ENCODE peak calls at places on chromosomes 6 and 20, in ten cellular contexts. V is colonic mucosa, C is fibroblast of pulmonary artery, T is AG04450, A is WTC11, F is AG10803, M is GM20000, B is bronchial epithelial cell, D is IMR-90, E is progenitor cell of endocrine pancreas. L is an unnamed sample.

GRCh38 chr6:16562498-16562897 is 198.8 kb downstream of the ATXN1 start:
- DNase-seq in F (no peak), T (no peak), D (peak), B (no peak), M (no peak), A (no peak), V (no peak), E (no peak), C (peak), L (no peak)

GRCh38 chr20:59802471-59803221 is 130.8 kb downstream of the SYCP2 start:
- DNase-seq in C (no peak), D (no peak), E (no peak), M (no peak), T (no peak), V (peak), A (no peak), F (no peak), B (no peak), L (no peak)

GRCh38 chr6:105177521-105177920 is 2.3 kb downstream of the POPDC3 start:
- DNase-seq in D (no peak), E (no peak), M (no peak), F (no peak), V (no peak), B (no peak), T (no peak), C (no peak), A (no peak), L (no peak)

GRCh38 chr20:23086056-23086551 is at the start of gene CD93:
- DNase-seq in E (no peak), F (no peak), V (no peak), A (no peak), M (peak), D (peak), T (no peak), C (peak), B (no peak), L (no peak)

GRCh38 chr6:40714576-40715500 is 127.7 kb upstream of the LRFN2 start:
- DNase-seq in D (no peak), B (peak), T (no peak), C (no peak), A (no peak), V (peak), M (no peak), E (no peak), F (no peak), L (no peak)

GRCh38 chr6:129567374-129567773 is 142.6 kb downstream of the ARHGAP18 start:
- DNase-seq in F (peak), E (no peak), T (no peak), D (no peak), B (peak), M (peak), V (peak), A (peak), C (peak), L (no peak)

GRCh38 chr6:24931296-24931695 is 4.5 kb downstream of the RIPOR2 start:
- DNase-seq in A (no peak), C (peak), V (no peak), E (no peak), T (no peak), F (peak), B (no peak), M (no peak), D (peak), L (no peak)

GRCh38 chr6:39377530-39377929 is 55.0 kb upstream of the KCNK16 start:
- DNase-seq in F (peak), V (peak), A (peak), E (peak), C (peak), B (peak), D (peak), T (no peak), M (peak), L (peak)

GRCh38 chr20:19021406-19022117 is 190.9 kb upstream of the SLC24A3 start:
- DNase-seq in V (no peak), F (no peak), E (no peak), T (no peak), M (no peak), C (no peak), D (no peak), A (no peak), B (no peak), L (no peak)

GRCh38 chr6:144673807-144674206 is 388.7 kb downstream of the UTRN start:
- DNase-seq in B (no peak), M (no peak), V (no peak), D (no peak), F (no peak), C (no peak), T (no peak), E (no peak), A (no peak), L (no peak)

GRCh38 chr6:134512946-134513345 is 195.0 kb upstream of the SGK1 start:
- DNase-seq in T (no peak), V (no peak), D (peak), B (no peak), F (peak), E (no peak), M (no peak), C (peak), A (no peak), L (no peak)

GRCh38 chr6:76578746-76579145 is 506.3 kb upstream of the IMPG1 start:
- DNase-seq in B (no peak), C (no peak), M (no peak), D (no peak), V (no peak), E (no peak), A (no peak), F (no peak), T (no peak), L (no peak)

GRCh38 chr6:108274546-108274945 is 13.7 kb upstream of the SNX3 start:
- DNase-seq in T (no peak), E (no peak), C (no peak), D (no peak), V (no peak), A (no peak), F (no peak), B (no peak), M (no peak), L (no peak)

GRCh38 chr6:118326712-118327111 is 221.4 kb upstream of the PLN start:
- DNase-seq in C (no peak), F (no peak), T (no peak), B (no peak), E (no peak), M (no peak), D (no peak), A (no peak), V (no peak), L (no peak)

GRCh38 chr6:170175644-170176620 is 114.9 kb downstream of the DLL1 start:
- DNase-seq in M (no peak), B (no peak), V (peak), F (no peak), D (no peak), A (no peak), T (no peak), E (no peak), C (no peak), L (no peak)

GRCh38 chr20:46438156-46438750 is 31.8 kb upstream of the ELMO2 start:
- DNase-seq in A (no peak), C (peak), V (no peak), T (no peak), F (peak), B (peak), D (peak), M (peak), E (no peak), L (peak)

GRCh38 chr6:156590482-156590881 is 186.7 kb upstream of the ARID1B start:
- DNase-seq in F (no peak), V (no peak), E (no peak), T (no peak), M (no peak), C (no peak), A (no peak), D (no peak), B (no peak), L (no peak)

GRCh38 chr6:70314240-70314639 is 11.4 kb upstream of the COL9A1 start:
- DNase-seq in T (no peak), A (no peak), C (peak), V (no peak), B (no peak), F (no peak), M (no peak), E (no peak), D (no peak), L (no peak)

GRCh38 chr6:12060780-12061619 is 48.9 kb downstream of the HIVEP1 start:
- DNase-seq in B (peak), F (no peak), C (peak), D (peak), V (peak), M (peak), E (no peak), T (no peak), A (peak), L (no peak)

GRCh38 chr6:158567152-158567551 is 7.3 kb downstream of the TMEM181 start:
- DNase-seq in T (no peak), A (no peak), E (no peak), F (no peak), C (no peak), B (no peak), M (no peak), V (no peak), D (no peak), L (no peak)

GRCh38 chr20:30286157-30286556 is 971.3 kb upstream of the DEFB115 start:
- DNase-seq in F (no peak), M (no peak), V (no peak), A (peak), B (no peak), D (no peak), C (no peak), T (no peak), E (no peak), L (no peak)

GRCh38 chr6:36364669-36365479 is 22.6 kb downstream of the ETV7 start:
- DNase-seq in M (peak), F (no peak), A (no peak), E (no peak), D (peak), B (peak), T (no peak), V (no peak), C (peak), L (no peak)

GRCh38 chr6:163646133-163646532 is 231.6 kb downstream of the QKI start:
- DNase-seq in B (no peak), A (no peak), D (no peak), T (no peak), F (no peak), V (no peak), C (no peak), E (no peak), M (no peak), L (no peak)

GRCh38 chr6:161001421-161001820 is 9.9 kb downstream of the MAP3K4 start:
- DNase-seq in C (peak), F (no peak), A (no peak), T (no peak), B (peak), M (no peak), V (no peak), D (no peak), E (no peak), L (no peak)

GRCh38 chr6:26312096-26312463 is 52.9 kb upstream of the BTN3A2 start:
- DNase-seq in T (no peak), E (no peak), C (peak), F (no peak), B (no peak), V (no peak), A (no peak), M (no peak), D (no peak), L (no peak)

GRCh38 chr20:4685923-4686221 is 35.8 kb upstream of the PRND start:
- DNase-seq in B (no peak), T (no peak), V (no peak), M (no peak), E (no peak), D (no peak), C (no peak), A (no peak), F (no peak), L (no peak)

GRCh38 chr6:162825597-162825996 is 97.8 kb downstream of the PACRG start:
- DNase-seq in V (no peak), T (no peak), D (no peak), M (no peak), E (no peak), F (no peak), B (no peak), C (no peak), A (no peak), L (no peak)

GRCh38 chr6:139390447-139390846 is 16.0 kb upstream of the CITED2 start:
- DNase-seq in V (no peak), C (no peak), A (no peak), E (no peak), T (no peak), M (no peak), B (no peak), F (no peak), D (no peak), L (no peak)

GRCh38 chr6:145155873-145156782 is 579.2 kb downstream of the EPM2A start:
- DNase-seq in D (no peak), A (no peak), E (no peak), C (no peak), B (peak), F (no peak), M (no peak), T (no peak), V (no peak), L (no peak)

GRCh38 chr6:158850807-158851115 is 31.6 kb upstream of the EZR start:
- DNase-seq in M (no peak), T (no peak), B (no peak), C (peak), A (no peak), E (no peak), D (peak), F (peak), V (no peak), L (peak)

GRCh38 chr6:1552296-1552761 is 57.4 kb upstream of the FOXC1 start:
- DNase-seq in M (peak), E (no peak), V (no peak), C (peak), A (no peak), D (peak), B (peak), T (no peak), F (peak), L (peak)

GRCh38 chr6:46985943-46986342 is 56.2 kb downstream of the ADGRF1 start:
- DNase-seq in M (no peak), V (no peak), T (no peak), E (no peak), D (no peak), B (peak), A (no peak), F (no peak), C (peak), L (no peak)

GRCh38 chr6:166627039-166627874 is at the start of gene RPS6KA2:
- DNase-seq in F (peak), V (peak), M (peak), D (peak), E (peak), B (peak), C (peak), T (peak), A (peak), L (peak)

GRCh38 chr6:16741112-16742016 is 19.9 kb downstream of the ATXN1 start:
- DNase-seq in T (peak), A (no peak), D (peak), E (no peak), V (no peak), F (peak), C (peak), M (peak), B (peak), L (peak)

GRCh38 chr6:81051952-81052351 is 700.5 kb downstream of the TENT5A start:
- DNase-seq in E (no peak), C (no peak), F (no peak), A (peak), T (no peak), D (no peak), B (no peak), V (no peak), M (no peak), L (no peak)

GRCh38 chr6:111850288-111850937 is 22.8 kb downstream of the FYN start:
- DNase-seq in E (no peak), T (no peak), V (no peak), D (no peak), F (no peak), C (no peak), A (no peak), M (peak), B (no peak), L (no peak)

GRCh38 chr20:58595167-58595566 is 55.9 kb upstream of the STX16 start:
- DNase-seq in M (no peak), E (no peak), A (no peak), F (no peak), D (no peak), T (no peak), C (no peak), V (peak), B (no peak), L (no peak)
- TF ChIP-seq CTCF in M (no peak), E (no peak), A (no peak), F (no peak), D (no peak), T (no peak), C (no peak), V (no peak), B (no peak), L (no peak)

GRCh38 chr6:55069132-55069781 is 105.1 kb upstream of the HCRTR2 start:
- DNase-seq in B (peak), T (peak), V (peak), E (no peak), A (peak), M (peak), D (peak), F (peak), C (peak), L (peak)
- TF ChIP-seq CTCF in B (peak), T (peak), V (peak), E (peak), A (peak), M (peak), D (peak), F (peak), C (peak), L (peak)

GRCh38 chr6:3159805-3160781 is 2.7 kb upstream of the TUBB2A start:
- DNase-seq in C (peak), A (no peak), D (no peak), F (no peak), T (no peak), V (peak), B (peak), M (no peak), E (no peak), L (no peak)

GRCh38 chr6:3164388-3164787 is 7.0 kb upstream of the TUBB2A start:
- DNase-seq in E (no peak), M (no peak), F (no peak), B (no peak), V (no peak), D (no peak), C (no peak), T (no peak), A (no peak), L (no peak)

GRCh38 chr6:3162067-3162497 is 4.7 kb upstream of the TUBB2A start:
- DNase-seq in A (no peak), F (no peak), B (no peak), E (no peak), T (no peak), V (no peak), D (no peak), M (no peak), C (no peak), L (no peak)

GRCh38 chr6:3163248-3163594 is 5.9 kb upstream of the TUBB2A start:
- DNase-seq in D (no peak), B (no peak), V (no peak), A (no peak), M (no peak), T (no peak), E (no peak), F (no peak), C (peak), L (no peak)

DNA sequence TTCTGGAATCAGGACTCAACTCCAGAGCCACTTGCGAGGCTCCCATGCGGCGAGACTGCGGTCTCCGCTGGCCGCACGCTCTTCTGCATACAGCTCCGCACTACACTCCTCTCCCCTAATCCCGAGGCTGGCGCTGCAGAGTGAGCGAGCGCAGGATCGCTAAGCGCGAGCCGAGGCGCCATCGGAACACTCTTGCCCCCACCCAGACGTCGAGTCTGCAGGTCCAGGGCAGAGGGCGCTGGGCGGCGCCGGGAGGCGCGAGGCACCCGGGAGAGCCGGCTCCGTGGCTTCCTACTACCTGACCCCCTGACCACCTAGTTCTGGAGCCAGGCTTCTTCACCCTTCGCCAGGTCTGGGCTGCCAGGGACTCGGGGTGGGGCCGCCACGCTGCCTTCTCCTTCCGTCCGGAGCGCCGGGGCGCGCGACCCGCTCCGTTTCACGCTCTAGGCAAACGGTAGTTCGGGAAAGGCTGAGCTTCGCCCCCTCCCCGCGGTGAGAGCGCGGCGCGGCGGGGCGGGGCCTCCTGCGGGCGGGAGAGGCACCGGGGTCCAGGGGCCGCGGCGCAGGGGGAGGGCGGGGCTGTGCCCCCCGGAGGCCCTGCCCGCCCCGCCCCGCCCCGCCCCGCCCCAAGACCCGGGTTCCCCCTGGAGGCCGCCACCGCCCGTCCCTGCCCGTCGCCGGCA is 5.4 kb upstream of the TUBB2A start:
- DNase-seq in E (peak), D (peak), A (peak), F (peak), B (peak), V (peak), T (no peak), C (peak), M (peak), L (peak)
- TF ChIP-seq CTCF in E (peak), D (peak), A (no peak), F (peak), B (peak), V (no peak), T (peak), C (no peak), M (no peak), L (peak)

GRCh38 chr20:63863798-63864544 is 1.1 kb upstream of the TPD52L2 start:
- DNase-seq in C (peak), T (peak), F (peak), D (peak), E (peak), A (peak), V (peak), B (peak), M (peak), L (peak)

GRCh38 chr20:63861981-63862901 is 943 bp downstream of the ABHD16B start:
- DNase-seq in V (no peak), M (no peak), B (no peak), T (no peak), C (no peak), E (no peak), F (no peak), A (no peak), D (no peak), L (no peak)

GRCh38 chr20:63863021-63863797 is 1.9 kb upstream of the TPD52L2 start:
- DNase-seq in T (no peak), A (no peak), E (no peak), F (no peak), V (no peak), D (no peak), M (no peak), C (no peak), B (no peak), L (no peak)

GRCh38 chr20:63864978-63865640 is at the start of gene TPD52L2:
- DNase-seq in B (peak), F (peak), T (peak), C (peak), V (peak), E (peak), M (peak), A (peak), D (peak), L (peak)

GRCh38 chr20:63864545-63864977 is 509 bp upstream of the TPD52L2 start:
- DNase-seq in B (no peak), T (no peak), V (no peak), A (no peak), C (no peak), E (no peak), F (no peak), M (no peak), D (no peak), L (no peak)
- TF ChIP-seq CTCF in B (no peak), T (no peak), V (peak), A (no peak), C (no peak), E (no peak), F (no peak), M (no peak), D (no peak), L (peak)

GRCh38 chr6:31197559-31198305 is 27.2 kb upstream of the POU5F1 start:
- DNase-seq in A (peak), D (peak), T (no peak), F (peak), V (peak), E (peak), M (peak), B (peak), C (peak), L (peak)
- TF ChIP-seq CTCF in A (no peak), D (no peak), T (no peak), F (no peak), V (no peak), E (no peak), M (no peak), B (no peak), C (no peak), L (no peak)

DNA sequence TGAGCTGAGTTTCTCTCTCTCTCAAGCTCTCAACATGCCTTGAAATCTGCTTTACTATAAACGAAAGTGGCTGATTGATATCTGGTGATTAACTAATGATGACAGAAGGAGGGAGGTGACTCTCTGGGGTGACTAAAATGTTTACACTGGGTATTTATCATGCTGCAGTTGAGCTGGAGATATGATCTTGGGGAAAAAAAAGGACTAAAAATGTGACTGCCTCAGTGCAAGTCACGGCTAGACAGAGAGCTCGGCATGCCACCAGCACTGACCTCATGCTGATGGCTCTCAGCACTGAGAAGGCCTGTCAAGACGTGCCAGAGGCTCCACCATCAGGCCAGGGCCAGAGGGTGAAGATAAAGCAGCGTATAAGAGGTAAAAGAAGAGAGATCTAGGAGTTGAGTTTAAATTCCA is 103.1 kb upstream of the SPACA1 start:
- DNase-seq in F (peak), T (no peak), V (no peak), D (peak), M (peak), B (peak), E (no peak), A (peak), C (peak), L (peak)
- TF ChIP-seq CTCF in F (peak), T (no peak), V (no peak), D (no peak), M (peak), B (peak), E (no peak), A (no peak), C (peak), L (peak)

L was measured in HFFc6.